ENCODE peak calls at places on chromosome 13, in ten cellular contexts. One of them, this sample, is unnamed.

GRCh38 chr13:31261241-31261640 is 61.5 kb downstream of the B3GLCT start:
- DNase-seq in GM23248: no peak
- DNase-seq in neuronal stem cell: no peak
- DNase-seq in H7: no peak
- DNase-seq in iPS DF 6.9: no peak
- DNase-seq in uterus: no peak
- DNase-seq in tibial nerve: no peak
- DNase-seq in psoas muscle: no peak
- DNase-seq in PC-9: no peak
- DNase-seq in right atrium auricular region: no peak
- DNase-seq in this sample: no peak

GRCh38 chr13:98974053-98974452 is 3.8 kb downstream of the DOCK9 start:
- DNase-seq in GM23248: no peak
- DNase-seq in neuronal stem cell: no peak
- DNase-seq in H7: no peak
- DNase-seq in iPS DF 6.9: no peak
- DNase-seq in uterus: no peak
- DNase-seq in tibial nerve: no peak
- DNase-seq in psoas muscle: no peak
- DNase-seq in PC-9: no peak
- DNase-seq in right atrium auricular region: no peak
- DNase-seq in this sample: no peak

GRCh38 chr13:92547256-92547655 is 679.4 kb upstream of the GPC6 start:
- DNase-seq in GM23248: no peak
- DNase-seq in neuronal stem cell: no peak
- DNase-seq in H7: no peak
- DNase-seq in iPS DF 6.9: no peak
- DNase-seq in uterus: no peak
- DNase-seq in tibial nerve: no peak
- DNase-seq in psoas muscle: no peak
- DNase-seq in PC-9: no peak
- DNase-seq in right atrium auricular region: no peak
- DNase-seq in this sample: no peak

GRCh38 chr13:50030315-50030714 is 15.1 kb downstream of the KCNRG start:
- DNase-seq in GM23248: peak
- DNase-seq in neuronal stem cell: no peak
- DNase-seq in H7: no peak
- DNase-seq in iPS DF 6.9: no peak
- DNase-seq in uterus: no peak
- DNase-seq in tibial nerve: no peak
- DNase-seq in psoas muscle: no peak
- DNase-seq in PC-9: no peak
- DNase-seq in right atrium auricular region: no peak
- DNase-seq in this sample: no peak

GRCh38 chr13:66660013-66660804 is 569.9 kb downstream of the PCDH9 start:
- DNase-seq in GM23248: peak
- DNase-seq in neuronal stem cell: no peak
- DNase-seq in H7: no peak
- DNase-seq in iPS DF 6.9: no peak
- DNase-seq in uterus: no peak
- DNase-seq in tibial nerve: no peak
- DNase-seq in psoas muscle: no peak
- DNase-seq in PC-9: peak
- DNase-seq in right atrium auricular region: no peak
- DNase-seq in this sample: peak

GRCh38 chr13:105971312-105971711 is 564.1 kb downstream of the EFNB2 start:
- DNase-seq in GM23248: no peak
- DNase-seq in neuronal stem cell: no peak
- DNase-seq in H7: no peak
- DNase-seq in iPS DF 6.9: no peak
- DNase-seq in uterus: no peak
- DNase-seq in tibial nerve: no peak
- DNase-seq in psoas muscle: no peak
- DNase-seq in PC-9: no peak
- DNase-seq in right atrium auricular region: no peak
- DNase-seq in this sample: no peak

GRCh38 chr13:92804926-92805325 is 421.7 kb upstream of the GPC6 start:
- DNase-seq in GM23248: no peak
- DNase-seq in neuronal stem cell: no peak
- DNase-seq in H7: no peak
- DNase-seq in iPS DF 6.9: no peak
- DNase-seq in uterus: no peak
- DNase-seq in tibial nerve: no peak
- DNase-seq in psoas muscle: no peak
- DNase-seq in PC-9: no peak
- DNase-seq in right atrium auricular region: no peak
- DNase-seq in this sample: no peak

GRCh38 chr13:46071590-46072249 is 19.2 kb upstream of the ZC3H13 start:
- DNase-seq in GM23248: no peak
- DNase-seq in neuronal stem cell: no peak
- DNase-seq in H7: peak
- DNase-seq in iPS DF 6.9: peak
- DNase-seq in uterus: no peak
- DNase-seq in tibial nerve: no peak
- DNase-seq in psoas muscle: no peak
- DNase-seq in PC-9: no peak
- DNase-seq in right atrium auricular region: no peak
- DNase-seq in this sample: no peak

GRCh38 chr13:84445776-84446175 is 563.5 kb upstream of the SLITRK1 start:
- DNase-seq in GM23248: peak
- DNase-seq in neuronal stem cell: no peak
- DNase-seq in H7: no peak
- DNase-seq in iPS DF 6.9: no peak
- DNase-seq in uterus: no peak
- DNase-seq in tibial nerve: no peak
- DNase-seq in psoas muscle: no peak
- DNase-seq in PC-9: no peak
- DNase-seq in right atrium auricular region: no peak
- DNase-seq in this sample: no peak

GRCh38 chr13:50635504-50635903 is 208.0 kb downstream of the DLEU7 start:
- DNase-seq in GM23248: peak
- DNase-seq in neuronal stem cell: no peak
- DNase-seq in H7: no peak
- DNase-seq in iPS DF 6.9: no peak
- DNase-seq in uterus: peak
- DNase-seq in tibial nerve: no peak
- DNase-seq in psoas muscle: no peak
- DNase-seq in PC-9: no peak
- DNase-seq in right atrium auricular region: peak
- DNase-seq in this sample: no peak

GRCh38 chr13:23871616-23872220 is 17.5 kb downstream of the MIPEP start:
- DNase-seq in GM23248: peak
- DNase-seq in neuronal stem cell: no peak
- DNase-seq in H7: peak
- DNase-seq in iPS DF 6.9: no peak
- DNase-seq in uterus: no peak
- DNase-seq in tibial nerve: no peak
- DNase-seq in psoas muscle: no peak
- DNase-seq in PC-9: no peak
- DNase-seq in right atrium auricular region: no peak
- DNase-seq in this sample: no peak

GRCh38 chr13:75825161-75825560 is 189.0 kb downstream of the LMO7 start:
- DNase-seq in GM23248: no peak
- DNase-seq in neuronal stem cell: no peak
- DNase-seq in H7: peak
- DNase-seq in iPS DF 6.9: no peak
- DNase-seq in uterus: no peak
- DNase-seq in tibial nerve: no peak
- DNase-seq in psoas muscle: no peak
- DNase-seq in PC-9: no peak
- DNase-seq in right atrium auricular region: no peak
- DNase-seq in this sample: no peak

GRCh38 chr13:21018220-21018619 is 43.2 kb downstream of the LATS2 start:
- DNase-seq in GM23248: no peak
- DNase-seq in neuronal stem cell: no peak
- DNase-seq in H7: no peak
- DNase-seq in iPS DF 6.9: no peak
- DNase-seq in uterus: no peak
- DNase-seq in tibial nerve: no peak
- DNase-seq in psoas muscle: no peak
- DNase-seq in PC-9: no peak
- DNase-seq in right atrium auricular region: no peak
- DNase-seq in this sample: no peak

GRCh38 chr13:32254416-32254815 is 60.7 kb downstream of the ZAR1L start:
- DNase-seq in GM23248: peak
- DNase-seq in neuronal stem cell: no peak
- DNase-seq in H7: no peak
- DNase-seq in iPS DF 6.9: no peak
- DNase-seq in uterus: no peak
- DNase-seq in tibial nerve: no peak
- DNase-seq in psoas muscle: no peak
- DNase-seq in PC-9: no peak
- DNase-seq in right atrium auricular region: no peak
- DNase-seq in this sample: no peak

GRCh38 chr13:33372251-33372919 is 86.8 kb upstream of the STARD13 start:
- DNase-seq in GM23248: peak
- DNase-seq in neuronal stem cell: no peak
- DNase-seq in H7: no peak
- DNase-seq in iPS DF 6.9: no peak
- DNase-seq in uterus: no peak
- DNase-seq in tibial nerve: no peak
- DNase-seq in psoas muscle: no peak
- DNase-seq in PC-9: no peak
- DNase-seq in right atrium auricular region: no peak
- DNase-seq in this sample: no peak

GRCh38 chr13:95479706-95480105 is 72.8 kb upstream of the CLDN10 start:
- DNase-seq in GM23248: no peak
- DNase-seq in neuronal stem cell: no peak
- DNase-seq in H7: no peak
- DNase-seq in iPS DF 6.9: no peak
- DNase-seq in uterus: no peak
- DNase-seq in tibial nerve: no peak
- DNase-seq in psoas muscle: no peak
- DNase-seq in PC-9: no peak
- DNase-seq in right atrium auricular region: no peak
- DNase-seq in this sample: no peak

GRCh38 chr13:37741536-37741935 is 128.0 kb downstream of the TRPC4 start:
- DNase-seq in GM23248: peak
- DNase-seq in neuronal stem cell: no peak
- DNase-seq in H7: no peak
- DNase-seq in iPS DF 6.9: no peak
- DNase-seq in uterus: no peak
- DNase-seq in tibial nerve: no peak
- DNase-seq in psoas muscle: no peak
- DNase-seq in PC-9: no peak
- DNase-seq in right atrium auricular region: no peak
- DNase-seq in this sample: no peak

GRCh38 chr13:24887759-24888158 is 123.8 kb downstream of the RNF17 start:
- DNase-seq in GM23248: no peak
- DNase-seq in neuronal stem cell: no peak
- DNase-seq in H7: no peak
- DNase-seq in iPS DF 6.9: no peak
- DNase-seq in uterus: no peak
- DNase-seq in tibial nerve: no peak
- DNase-seq in psoas muscle: no peak
- DNase-seq in PC-9: no peak
- DNase-seq in right atrium auricular region: no peak
- DNase-seq in this sample: no peak
- H3K4me3 ChIP-seq in GM23248: no peak
- H3K4me3 ChIP-seq in neuronal stem cell: no peak
- H3K4me3 ChIP-seq in H7: no peak
- H3K4me3 ChIP-seq in iPS DF 6.9: no peak
- H3K4me3 ChIP-seq in uterus: no peak
- H3K4me3 ChIP-seq in tibial nerve: no peak
- H3K4me3 ChIP-seq in psoas muscle: no peak
- H3K4me3 ChIP-seq in PC-9: no peak
- H3K4me3 ChIP-seq in right atrium auricular region: no peak
- H3K4me3 ChIP-seq in this sample: no peak

DNA sequence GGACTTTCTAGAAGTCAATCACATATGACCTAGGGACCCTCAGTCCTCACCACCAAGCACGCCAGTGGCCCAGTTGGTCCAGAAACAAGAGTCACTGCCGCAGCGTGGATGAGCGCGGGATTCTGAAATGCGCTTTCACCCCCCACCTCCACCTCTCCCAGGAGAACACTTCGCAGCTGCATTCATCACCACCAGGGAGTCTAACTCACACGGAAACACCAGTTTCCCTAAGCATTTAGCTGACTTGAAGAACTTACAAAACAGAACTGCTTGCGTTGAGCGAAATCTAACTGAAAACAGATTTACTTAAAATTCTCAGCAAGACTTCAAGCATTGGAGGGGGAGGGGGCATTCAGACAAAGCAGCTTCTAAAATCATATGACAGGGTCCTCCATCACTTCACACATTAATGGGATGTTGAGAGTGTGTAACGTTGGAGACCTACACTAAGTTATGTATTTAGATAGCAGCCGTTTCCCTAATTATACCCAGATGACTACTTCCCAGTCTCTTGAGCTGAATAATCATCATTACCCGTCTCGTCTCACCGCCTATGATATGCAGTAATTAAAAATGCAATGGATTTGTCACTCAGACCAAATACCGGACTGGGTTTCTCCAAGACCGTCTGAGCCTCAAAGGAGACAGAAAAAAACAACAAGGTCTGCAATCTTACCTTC is 258.3 kb upstream of the IRS2 start:
- DNase-seq in GM23248: peak
- DNase-seq in neuronal stem cell: no peak
- DNase-seq in H7: no peak
- DNase-seq in iPS DF 6.9: no peak
- DNase-seq in uterus: no peak
- DNase-seq in tibial nerve: no peak
- DNase-seq in psoas muscle: no peak
- DNase-seq in PC-9: no peak
- DNase-seq in right atrium auricular region: no peak
- DNase-seq in this sample: peak
- H3K4me3 ChIP-seq in GM23248: peak
- H3K4me3 ChIP-seq in neuronal stem cell: no peak
- H3K4me3 ChIP-seq in H7: no peak
- H3K4me3 ChIP-seq in iPS DF 6.9: no peak
- H3K4me3 ChIP-seq in uterus: no peak
- H3K4me3 ChIP-seq in tibial nerve: no peak
- H3K4me3 ChIP-seq in psoas muscle: no peak
- H3K4me3 ChIP-seq in PC-9: no peak
- H3K4me3 ChIP-seq in right atrium auricular region: no peak
- H3K4me3 ChIP-seq in this sample: no peak

GRCh38 chr13:40662866-40663265 is 3.6 kb downstream of the FOXO1 start:
- DNase-seq in GM23248: no peak
- DNase-seq in neuronal stem cell: no peak
- DNase-seq in H7: no peak
- DNase-seq in iPS DF 6.9: no peak
- DNase-seq in uterus: no peak
- DNase-seq in tibial nerve: no peak
- DNase-seq in psoas muscle: no peak
- DNase-seq in PC-9: no peak
- DNase-seq in right atrium auricular region: no peak
- DNase-seq in this sample: no peak
- H3K4me3 ChIP-seq in GM23248: no peak
- H3K4me3 ChIP-seq in neuronal stem cell: no peak
- H3K4me3 ChIP-seq in H7: no peak
- H3K4me3 ChIP-seq in iPS DF 6.9: no peak
- H3K4me3 ChIP-seq in uterus: peak
- H3K4me3 ChIP-seq in tibial nerve: peak
- H3K4me3 ChIP-seq in psoas muscle: peak
- H3K4me3 ChIP-seq in PC-9: peak
- H3K4me3 ChIP-seq in right atrium auricular region: peak
- H3K4me3 ChIP-seq in this sample: no peak

GRCh38 chr13:43804461-43805070 is 17.8 kb upstream of the ENOX1 start:
- DNase-seq in GM23248: peak
- DNase-seq in neuronal stem cell: peak
- DNase-seq in H7: peak
- DNase-seq in iPS DF 6.9: no peak
- DNase-seq in uterus: no peak
- DNase-seq in tibial nerve: no peak
- DNase-seq in psoas muscle: no peak
- DNase-seq in PC-9: peak
- DNase-seq in right atrium auricular region: no peak
- DNase-seq in this sample: no peak
- H3K4me3 ChIP-seq in GM23248: peak
- H3K4me3 ChIP-seq in neuronal stem cell: no peak
- H3K4me3 ChIP-seq in H7: no peak
- H3K4me3 ChIP-seq in iPS DF 6.9: no peak
- H3K4me3 ChIP-seq in uterus: no peak
- H3K4me3 ChIP-seq in tibial nerve: no peak
- H3K4me3 ChIP-seq in psoas muscle: no peak
- H3K4me3 ChIP-seq in PC-9: no peak
- H3K4me3 ChIP-seq in right atrium auricular region: no peak
- H3K4me3 ChIP-seq in this sample: no peak